ENCODE peak calls at places on chromosomes 12 and 14, in ten cellular contexts. One of them, this sample, is unnamed.

GRCh38 chr14:104870368-104871144 is 5.5 kb downstream of the CEP170B start:
- DNase-seq in suprapubic skin: no peak
- DNase-seq in esophagus muscularis mucosa: no peak
- DNase-seq in fibroblast of lung: no peak
- DNase-seq in WERI-Rb-1: peak; percentile 58
- DNase-seq in lower lobe of right lung: peak; percentile 51
- DNase-seq in cardiac muscle cell: no peak
- DNase-seq in HepG2: peak; percentile 21
- DNase-seq in AG10803: no peak
- DNase-seq in adrenal gland: no peak
- DNase-seq in this sample: no peak

GRCh38 chr14:69059658-69060648 is 80.9 kb upstream of the ACTN1 start:
- DNase-seq in suprapubic skin: no peak
- DNase-seq in esophagus muscularis mucosa: no peak
- DNase-seq in fibroblast of lung: peak; percentile 98
- DNase-seq in WERI-Rb-1: no peak
- DNase-seq in lower lobe of right lung: no peak
- DNase-seq in cardiac muscle cell: peak; percentile 94
- DNase-seq in HepG2: no peak
- DNase-seq in AG10803: peak; percentile 91
- DNase-seq in adrenal gland: peak; percentile 91
- DNase-seq in this sample: peak; percentile 92

GRCh38 chr14:35213869-35214387 is 78.3 kb upstream of the PSMA6 start:
- DNase-seq in suprapubic skin: no peak
- DNase-seq in esophagus muscularis mucosa: no peak
- DNase-seq in fibroblast of lung: peak; percentile 63
- DNase-seq in WERI-Rb-1: no peak
- DNase-seq in lower lobe of right lung: no peak
- DNase-seq in cardiac muscle cell: peak; percentile 47
- DNase-seq in HepG2: peak; percentile 88
- DNase-seq in AG10803: peak; percentile 15
- DNase-seq in adrenal gland: no peak
- DNase-seq in this sample: peak; percentile 65

GRCh38 chr14:28762949-28763313 is 3.7 kb upstream of the FOXG1 start:
- DNase-seq in suprapubic skin: no peak
- DNase-seq in esophagus muscularis mucosa: no peak
- DNase-seq in fibroblast of lung: no peak
- DNase-seq in WERI-Rb-1: no peak
- DNase-seq in lower lobe of right lung: no peak
- DNase-seq in cardiac muscle cell: no peak
- DNase-seq in HepG2: no peak
- DNase-seq in AG10803: no peak
- DNase-seq in adrenal gland: no peak
- DNase-seq in this sample: no peak

GRCh38 chr12:53618340-53618739 is 7.8 kb downstream of the ATF7 start:
- DNase-seq in suprapubic skin: no peak
- DNase-seq in esophagus muscularis mucosa: no peak
- DNase-seq in fibroblast of lung: no peak
- DNase-seq in WERI-Rb-1: no peak
- DNase-seq in lower lobe of right lung: no peak
- DNase-seq in cardiac muscle cell: no peak
- DNase-seq in HepG2: no peak
- DNase-seq in AG10803: no peak
- DNase-seq in adrenal gland: no peak
- DNase-seq in this sample: no peak

GRCh38 chr12:72632286-72632685 is 360.1 kb downstream of the TRHDE start:
- DNase-seq in suprapubic skin: no peak
- DNase-seq in esophagus muscularis mucosa: no peak
- DNase-seq in fibroblast of lung: peak; percentile 46
- DNase-seq in WERI-Rb-1: no peak
- DNase-seq in lower lobe of right lung: no peak
- DNase-seq in cardiac muscle cell: no peak
- DNase-seq in HepG2: no peak
- DNase-seq in AG10803: no peak
- DNase-seq in adrenal gland: no peak
- DNase-seq in this sample: no peak

GRCh38 chr12:132634411-132634990 is 15.9 kb downstream of the P2RX2 start:
- DNase-seq in suprapubic skin: no peak
- DNase-seq in esophagus muscularis mucosa: no peak
- DNase-seq in fibroblast of lung: no peak
- DNase-seq in WERI-Rb-1: no peak
- DNase-seq in lower lobe of right lung: no peak
- DNase-seq in cardiac muscle cell: no peak
- DNase-seq in HepG2: no peak
- DNase-seq in AG10803: no peak
- DNase-seq in adrenal gland: no peak
- DNase-seq in this sample: no peak

GRCh38 chr14:24057271-24057670 is 5.5 kb downstream of the CARMIL3 start:
- DNase-seq in suprapubic skin: no peak
- DNase-seq in esophagus muscularis mucosa: no peak
- DNase-seq in fibroblast of lung: no peak
- DNase-seq in WERI-Rb-1: no peak
- DNase-seq in lower lobe of right lung: no peak
- DNase-seq in cardiac muscle cell: no peak
- DNase-seq in HepG2: no peak
- DNase-seq in AG10803: no peak
- DNase-seq in adrenal gland: no peak
- DNase-seq in this sample: no peak

GRCh38 chr14:89279649-89280232 is 137.3 kb downstream of the FOXN3 start:
- DNase-seq in suprapubic skin: no peak
- DNase-seq in esophagus muscularis mucosa: no peak
- DNase-seq in fibroblast of lung: no peak
- DNase-seq in WERI-Rb-1: peak; percentile 11
- DNase-seq in lower lobe of right lung: no peak
- DNase-seq in cardiac muscle cell: no peak
- DNase-seq in HepG2: no peak
- DNase-seq in AG10803: no peak
- DNase-seq in adrenal gland: no peak
- DNase-seq in this sample: no peak

GRCh38 chr12:12582193-12582881 is 19.7 kb upstream of the DUSP16 start:
- DNase-seq in suprapubic skin: no peak
- DNase-seq in esophagus muscularis mucosa: no peak
- DNase-seq in fibroblast of lung: no peak
- DNase-seq in WERI-Rb-1: no peak
- DNase-seq in lower lobe of right lung: no peak
- DNase-seq in cardiac muscle cell: no peak
- DNase-seq in HepG2: no peak
- DNase-seq in AG10803: no peak
- DNase-seq in adrenal gland: no peak
- DNase-seq in this sample: no peak

GRCh38 chr14:73780896-73781295 is 66.7 kb upstream of the PNMA1 start:
- DNase-seq in suprapubic skin: no peak
- DNase-seq in esophagus muscularis mucosa: no peak
- DNase-seq in fibroblast of lung: no peak
- DNase-seq in WERI-Rb-1: no peak
- DNase-seq in lower lobe of right lung: no peak
- DNase-seq in cardiac muscle cell: no peak
- DNase-seq in HepG2: no peak
- DNase-seq in AG10803: no peak
- DNase-seq in adrenal gland: no peak
- DNase-seq in this sample: no peak

GRCh38 chr12:80282761-80283160 is 161.3 kb upstream of the PTPRQ start:
- DNase-seq in suprapubic skin: no peak
- DNase-seq in esophagus muscularis mucosa: no peak
- DNase-seq in fibroblast of lung: peak; percentile 20
- DNase-seq in WERI-Rb-1: no peak
- DNase-seq in lower lobe of right lung: no peak
- DNase-seq in cardiac muscle cell: no peak
- DNase-seq in HepG2: no peak
- DNase-seq in AG10803: peak; percentile 48
- DNase-seq in adrenal gland: no peak
- DNase-seq in this sample: no peak

GRCh38 chr14:103518416-103519042 is 4.1 kb downstream of the CKB start:
- DNase-seq in suprapubic skin: no peak
- DNase-seq in esophagus muscularis mucosa: no peak
- DNase-seq in fibroblast of lung: no peak
- DNase-seq in WERI-Rb-1: peak; percentile 85
- DNase-seq in lower lobe of right lung: peak; percentile 79
- DNase-seq in cardiac muscle cell: peak; percentile 55
- DNase-seq in HepG2: peak; percentile 51
- DNase-seq in AG10803: peak; percentile 39
- DNase-seq in adrenal gland: no peak
- DNase-seq in this sample: peak; percentile 50

GRCh38 chr12:26056335-26056734 is 68.5 kb downstream of the BHLHE41 start:
- DNase-seq in suprapubic skin: no peak
- DNase-seq in esophagus muscularis mucosa: no peak
- DNase-seq in fibroblast of lung: peak; percentile 69
- DNase-seq in WERI-Rb-1: no peak
- DNase-seq in lower lobe of right lung: no peak
- DNase-seq in cardiac muscle cell: no peak
- DNase-seq in HepG2: no peak
- DNase-seq in AG10803: no peak
- DNase-seq in adrenal gland: no peak
- DNase-seq in this sample: no peak

GRCh38 chr12:55814257-55814656 is 3.3 kb downstream of the SARNP start:
- DNase-seq in suprapubic skin: no peak
- DNase-seq in esophagus muscularis mucosa: no peak
- DNase-seq in fibroblast of lung: no peak
- DNase-seq in WERI-Rb-1: no peak
- DNase-seq in lower lobe of right lung: no peak
- DNase-seq in cardiac muscle cell: no peak
- DNase-seq in HepG2: no peak
- DNase-seq in AG10803: no peak
- DNase-seq in adrenal gland: no peak
- DNase-seq in this sample: no peak

GRCh38 chr12:55817352-55818139 is at the start of the genes ORMDL2 and SARNP:
- DNase-seq in suprapubic skin: peak; percentile 99
- DNase-seq in esophagus muscularis mucosa: peak; percentile 99
- DNase-seq in fibroblast of lung: peak; percentile 100
- DNase-seq in WERI-Rb-1: peak; percentile 98
- DNase-seq in lower lobe of right lung: peak; percentile 95
- DNase-seq in cardiac muscle cell: peak; percentile 100
- DNase-seq in HepG2: peak; percentile 100
- DNase-seq in AG10803: peak; percentile 100
- DNase-seq in adrenal gland: peak; percentile 99
- DNase-seq in this sample: peak; percentile 100

GRCh38 chr12:55818140-55818728 is 393 bp downstream of the ORMDL2 start:
- DNase-seq in suprapubic skin: no peak
- DNase-seq in esophagus muscularis mucosa: no peak
- DNase-seq in fibroblast of lung: peak; percentile 23
- DNase-seq in WERI-Rb-1: no peak
- DNase-seq in lower lobe of right lung: no peak
- DNase-seq in cardiac muscle cell: no peak
- DNase-seq in HepG2: no peak
- DNase-seq in AG10803: no peak
- DNase-seq in adrenal gland: no peak
- DNase-seq in this sample: peak; percentile 27

GRCh38 chr12:55816876-55817351 is 610 bp downstream of the SARNP start:
- DNase-seq in suprapubic skin: no peak
- DNase-seq in esophagus muscularis mucosa: peak; percentile 88
- DNase-seq in fibroblast of lung: no peak
- DNase-seq in WERI-Rb-1: no peak
- DNase-seq in lower lobe of right lung: no peak
- DNase-seq in cardiac muscle cell: no peak
- DNase-seq in HepG2: no peak
- DNase-seq in AG10803: no peak
- DNase-seq in adrenal gland: no peak
- DNase-seq in this sample: no peak

GRCh38 chr12:55815473-55815872 is 2.1 kb downstream of the SARNP start:
- DNase-seq in suprapubic skin: no peak
- DNase-seq in esophagus muscularis mucosa: peak; percentile 24
- DNase-seq in fibroblast of lung: no peak
- DNase-seq in WERI-Rb-1: no peak
- DNase-seq in lower lobe of right lung: no peak
- DNase-seq in cardiac muscle cell: no peak
- DNase-seq in HepG2: no peak
- DNase-seq in AG10803: no peak
- DNase-seq in adrenal gland: no peak
- DNase-seq in this sample: no peak
- H3K4me3 ChIP-seq in suprapubic skin: no peak overlapping the region
- H3K4me3 ChIP-seq in esophagus muscularis mucosa: no peak overlapping the region
- H3K4me3 ChIP-seq in fibroblast of lung: peak overlapping the region; percentile 2
- H3K4me3 ChIP-seq in WERI-Rb-1: no peak overlapping the region
- H3K4me3 ChIP-seq in lower lobe of right lung: peak overlapping the region; percentile 94
- H3K4me3 ChIP-seq in cardiac muscle cell: peak overlapping the region; percentile 92
- H3K4me3 ChIP-seq in HepG2: no peak overlapping the region
- H3K4me3 ChIP-seq in AG10803: peak overlapping the region; percentile 21
- H3K4me3 ChIP-seq in adrenal gland: no peak overlapping the region
- H3K4me3 ChIP-seq in this sample: no peak overlapping the region

GRCh38 chr12:68899251-68899771 is 33.7 kb downstream of the CPM start:
- DNase-seq in suprapubic skin: no peak
- DNase-seq in esophagus muscularis mucosa: no peak
- DNase-seq in fibroblast of lung: peak; percentile 89
- DNase-seq in WERI-Rb-1: no peak
- DNase-seq in lower lobe of right lung: peak; percentile 49
- DNase-seq in cardiac muscle cell: peak; percentile 92
- DNase-seq in HepG2: peak; percentile 46
- DNase-seq in AG10803: peak; percentile 98
- DNase-seq in adrenal gland: peak; percentile 78
- DNase-seq in this sample: peak; percentile 92
- TF ChIP-seq CTCF in suprapubic skin: no peak
- TF ChIP-seq CTCF in esophagus muscularis mucosa: peak; percentile 28
- TF ChIP-seq CTCF in fibroblast of lung: peak; percentile 60
- TF ChIP-seq CTCF in WERI-Rb-1: no peak
- TF ChIP-seq CTCF in lower lobe of right lung: peak; percentile 34
- TF ChIP-seq CTCF in cardiac muscle cell: peak; percentile 71
- TF ChIP-seq CTCF in HepG2: peak; percentile 76
- TF ChIP-seq CTCF in AG10803: peak; percentile 99
- TF ChIP-seq CTCF in adrenal gland: peak; percentile 49
- TF ChIP-seq CTCF in this sample: peak; percentile 71

DNA sequence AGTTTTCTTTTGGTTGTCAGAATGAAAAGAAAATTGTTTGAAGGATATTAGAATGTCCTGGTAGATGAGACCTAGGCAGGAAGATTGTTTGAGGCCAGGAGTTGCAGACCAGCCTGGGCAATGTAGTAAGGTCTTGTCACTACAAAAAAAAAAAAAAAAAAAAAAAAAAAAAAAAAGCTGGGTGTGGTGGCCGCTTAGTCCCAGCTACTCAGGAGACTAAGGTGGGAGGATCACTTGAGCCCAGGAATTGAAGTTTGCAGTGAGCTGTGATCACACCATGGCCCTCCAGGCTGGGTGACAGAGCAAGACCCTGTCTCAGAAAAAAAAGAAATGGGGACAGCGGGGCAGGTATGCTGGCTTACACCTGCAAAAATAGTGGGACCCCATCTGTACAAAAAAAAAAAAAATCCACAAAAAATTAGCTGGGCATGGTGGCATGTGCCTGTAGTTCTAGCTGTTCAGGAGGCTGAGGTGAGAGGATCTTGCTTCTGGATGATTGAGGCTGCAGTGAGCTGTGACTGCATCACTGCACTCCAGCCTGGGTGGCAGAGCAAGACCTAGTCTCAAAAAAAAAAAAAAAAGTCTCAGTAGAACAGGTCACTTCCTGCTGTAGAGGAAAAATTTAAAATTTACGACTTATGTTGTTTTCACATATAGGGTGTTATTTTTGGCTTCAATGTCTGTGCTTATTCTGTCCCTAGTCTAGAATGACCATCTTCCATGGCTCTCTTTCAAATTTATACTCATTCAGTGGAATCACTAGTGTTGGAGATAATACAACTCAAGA is 70.7 kb downstream of the PPHLN1 start:
- DNase-seq in suprapubic skin: no peak
- DNase-seq in esophagus muscularis mucosa: no peak
- DNase-seq in fibroblast of lung: no peak
- DNase-seq in WERI-Rb-1: no peak
- DNase-seq in lower lobe of right lung: no peak
- DNase-seq in cardiac muscle cell: no peak
- DNase-seq in HepG2: no peak
- DNase-seq in AG10803: no peak
- DNase-seq in adrenal gland: no peak
- DNase-seq in this sample: no peak
- H3K4me3 ChIP-seq in suprapubic skin: no peak overlapping the region
- H3K4me3 ChIP-seq in esophagus muscularis mucosa: no peak overlapping the region
- H3K4me3 ChIP-seq in fibroblast of lung: no peak overlapping the region
- H3K4me3 ChIP-seq in WERI-Rb-1: no peak overlapping the region
- H3K4me3 ChIP-seq in lower lobe of right lung: no peak overlapping the region
- H3K4me3 ChIP-seq in cardiac muscle cell: no peak overlapping the region
- H3K4me3 ChIP-seq in HepG2: no peak overlapping the region
- H3K4me3 ChIP-seq in AG10803: no peak overlapping the region
- H3K4me3 ChIP-seq in adrenal gland: no peak overlapping the region
- H3K4me3 ChIP-seq in this sample: no peak overlapping the region

GRCh38 chr12:29024117-29024516 is 125.0 kb upstream of the FAR2 start:
- DNase-seq in suprapubic skin: no peak
- DNase-seq in esophagus muscularis mucosa: no peak
- DNase-seq in fibroblast of lung: no peak
- DNase-seq in WERI-Rb-1: no peak
- DNase-seq in lower lobe of right lung: no peak
- DNase-seq in cardiac muscle cell: no peak
- DNase-seq in HepG2: no peak
- DNase-seq in AG10803: no peak
- DNase-seq in adrenal gland: no peak
- DNase-seq in this sample: no peak
- TF ChIP-seq CTCF in suprapubic skin: no peak
- TF ChIP-seq CTCF in esophagus muscularis mucosa: no peak
- TF ChIP-seq CTCF in fibroblast of lung: no peak
- TF ChIP-seq CTCF in WERI-Rb-1: no peak
- TF ChIP-seq CTCF in lower lobe of right lung: no peak
- TF ChIP-seq CTCF in cardiac muscle cell: peak; percentile 27
- TF ChIP-seq CTCF in HepG2: no peak
- TF ChIP-seq CTCF in AG10803: peak; percentile 37
- TF ChIP-seq CTCF in adrenal gland: no peak
- TF ChIP-seq CTCF in this sample: peak; percentile 5